ENCODE peak calls at places on chromosomes 13 and 19, in seven cellular contexts. S is brain microvascular endothelial cell; K is A673; O is cardiac fibroblast; T is transverse colon; X is AG09319; V is CD8-positive, alpha-beta T cell. A is an unnamed sample.

GRCh38 chr19:38478273-38478971 is 44.9 kb downstream of the RYR1 start:
- DNase-seq in V (no peak), T (no peak), K (peak), X (no peak), O (peak), S (peak), A (no peak)

GRCh38 chr19:38392707-38393308 is 4.3 kb downstream of the SPRED3 start:
- DNase-seq in V (no peak), S (peak), K (no peak), O (peak), X (no peak), T (no peak), A (no peak)

GRCh38 chr19:18379803-18380747 is 5.9 kb upstream of the GDF15 start:
- DNase-seq in T (peak), X (peak), V (no peak), S (peak), O (peak), K (no peak), A (peak)

GRCh38 chr13:94416454-94417080 is 62.9 kb downstream of the DCT start:
- DNase-seq in K (peak), V (no peak), S (peak), O (peak), X (no peak), T (no peak), A (no peak)

GRCh38 chr19:50555033-50555432 is 13.2 kb downstream of the LRRC4B start:
- DNase-seq in O (no peak), V (no peak), T (no peak), S (no peak), X (no peak), K (no peak), A (no peak)

GRCh38 chr13:30963794-30964193 is 31.3 kb downstream of the TEX26 start:
- DNase-seq in K (no peak), V (no peak), O (peak), T (peak), X (no peak), S (peak), A (no peak)

GRCh38 chr19:48466571-48467325 is 2.4 kb upstream of the CYTH2 start:
- DNase-seq in O (peak), K (no peak), X (no peak), S (peak), V (no peak), T (no peak), A (no peak)

GRCh38 chr13:43537124-43537523 is 249.6 kb downstream of the ENOX1 start:
- DNase-seq in O (peak), S (no peak), K (peak), T (no peak), X (no peak), V (no peak), A (no peak)

GRCh38 chr19:14004619-14005380 is 1.3 kb downstream of the RFX1 start:
- DNase-seq in K (no peak), O (peak), X (no peak), T (peak), S (no peak), V (no peak), A (no peak)

DNA sequence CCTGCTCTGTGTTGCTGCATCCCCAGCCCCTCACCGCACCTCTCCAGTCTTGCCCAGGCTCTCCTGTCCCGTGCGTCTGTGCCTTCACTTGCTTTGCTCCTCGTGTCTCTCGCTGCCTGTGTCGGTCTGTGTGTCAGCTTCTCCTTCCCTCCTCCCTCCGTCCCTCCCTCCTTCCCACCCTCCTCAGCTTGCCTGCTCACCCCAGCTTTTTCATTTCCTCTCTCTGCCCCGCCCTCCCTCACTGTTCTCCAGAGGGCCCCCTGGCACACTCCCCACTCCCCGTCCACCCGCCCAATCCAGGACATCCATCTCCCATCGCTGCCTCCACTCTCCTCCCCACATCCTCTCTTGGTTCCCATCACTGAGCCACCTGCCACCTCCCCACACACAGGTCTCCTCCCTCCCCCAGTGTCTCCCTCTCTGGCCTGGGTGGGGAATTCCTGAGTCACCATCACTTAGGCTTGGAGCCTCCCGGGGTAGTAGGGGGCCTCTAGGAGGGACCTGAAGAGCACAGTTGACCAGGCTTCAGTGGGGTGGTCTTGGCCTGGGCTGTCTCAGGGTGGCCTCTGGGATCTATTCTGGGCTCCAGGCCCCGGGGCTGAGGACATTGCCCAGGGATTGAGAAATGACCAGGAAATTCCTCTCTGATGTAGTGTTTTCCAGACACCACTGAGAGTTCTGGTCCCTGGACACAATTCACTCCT is at the start of gene PTGIR:
- DNase-seq in T (peak), V (no peak), S (peak), X (peak), O (peak), K (no peak), A (no peak)
- TF ChIP-seq CTCF in T (no peak), V (no peak), S (peak), X (peak), O (no peak), K (no peak), A (no peak)

GRCh38 chr13:25267715-25268114 is 19.6 kb downstream of the MTMR6 start:
- DNase-seq in O (peak), S (no peak), X (no peak), K (peak), T (no peak), V (no peak), A (no peak)
- TF ChIP-seq CTCF in O (peak), S (peak), X (no peak), K (peak), T (no peak), V (no peak), A (peak)

GRCh38 chr13:50712469-50712868 is 131.0 kb downstream of the DLEU7 start:
- DNase-seq in V (no peak), X (no peak), O (no peak), S (no peak), K (no peak), T (no peak), A (no peak)

GRCh38 chr13:50715402-50716146 is 127.9 kb downstream of the DLEU7 start:
- DNase-seq in X (no peak), S (no peak), T (peak), V (no peak), O (no peak), K (no peak), A (no peak)

GRCh38 chr13:50712882-50713281 is 130.6 kb downstream of the DLEU7 start:
- DNase-seq in X (no peak), V (no peak), K (no peak), O (no peak), S (no peak), T (no peak), A (no peak)

GRCh38 chr13:50714886-50715285 is 128.6 kb downstream of the DLEU7 start:
- DNase-seq in S (no peak), O (no peak), K (no peak), V (no peak), T (no peak), X (no peak), A (no peak)

DNA sequence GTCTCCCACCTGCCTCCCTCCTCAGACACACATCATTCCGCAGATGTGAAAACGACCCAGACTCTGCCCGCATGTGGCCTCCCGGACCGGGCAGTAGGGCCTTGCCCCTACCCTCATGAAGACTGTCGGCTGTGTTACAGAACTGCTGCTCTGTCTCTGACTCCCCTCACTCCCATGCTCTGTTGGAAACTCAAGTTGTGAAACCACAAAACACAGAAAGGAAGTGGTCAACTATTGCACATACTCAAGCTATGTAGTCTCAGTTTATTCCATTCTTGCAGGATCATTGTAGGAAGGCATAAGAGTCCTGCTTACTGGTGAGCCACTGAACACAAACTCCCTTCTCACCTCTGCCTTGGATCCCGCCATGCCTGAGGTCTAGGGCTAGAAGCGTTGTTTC is 129.6 kb downstream of the DLEU7 start:
- DNase-seq in S (peak), K (no peak), O (peak), X (no peak), T (peak), V (no peak), A (no peak)
- TF ChIP-seq CTCF in S (no peak), K (no peak), O (no peak), X (no peak), T (no peak), V (no peak), A (no peak)

GRCh38 chr19:41701401-41702075 is 6.9 kb upstream of the CEACAM5 start:
- DNase-seq in X (no peak), S (no peak), V (no peak), K (peak), O (no peak), T (peak), A (no peak)
- TF ChIP-seq CTCF in X (no peak), S (no peak), V (no peak), K (peak), O (no peak), T (peak), A (no peak)

DNA sequence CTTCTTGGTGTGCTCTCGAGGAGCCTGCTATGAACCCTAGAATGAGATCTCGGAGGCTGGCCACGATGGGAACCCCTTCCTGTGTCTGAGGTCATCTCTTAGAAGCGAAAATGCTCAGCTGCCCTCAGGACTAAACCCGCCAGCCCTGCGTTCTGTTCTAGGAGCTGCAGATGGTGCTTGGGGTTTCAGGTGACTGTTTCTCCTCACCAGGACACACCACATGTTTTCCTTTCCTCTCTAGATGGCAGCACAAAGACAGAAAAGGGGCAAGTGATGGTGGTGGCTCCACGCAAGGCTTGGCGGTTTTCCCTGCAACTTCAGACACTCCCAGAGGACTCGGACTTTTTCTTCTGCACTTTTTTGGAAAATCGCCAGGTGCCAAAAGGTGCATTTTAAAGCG is 60.1 kb downstream of the RNASEH2B start:
- DNase-seq in K (peak), O (no peak), T (peak), V (no peak), X (no peak), S (peak), A (no peak)
- TF ChIP-seq CTCF in K (peak), O (peak), T (no peak), V (no peak), X (no peak), S (peak), A (peak)

DNA sequence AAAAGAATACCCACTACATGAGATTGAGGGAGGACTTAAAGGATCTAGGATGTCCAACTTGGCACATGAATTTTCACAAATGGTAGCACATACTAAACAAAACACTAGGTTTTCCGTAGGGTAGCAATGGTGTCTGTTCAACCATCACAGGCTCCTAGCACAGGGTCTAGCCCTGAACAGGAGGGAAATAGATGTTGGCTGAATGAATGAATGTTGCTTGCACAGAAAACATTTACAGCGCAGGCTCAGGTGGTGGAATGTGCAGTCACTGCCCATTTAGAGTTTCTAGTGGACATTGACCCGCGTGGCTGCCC is 1.9 kb upstream of the MYCBP2 start:
- DNase-seq in S (no peak), O (no peak), K (no peak), X (no peak), V (no peak), T (no peak), A (no peak)
- TF ChIP-seq CTCF in S (no peak), O (no peak), K (no peak), X (no peak), V (no peak), T (no peak), A (no peak)

GRCh38 chr19:5237190-5237780 is 103.3 kb downstream of the PTPRS start:
- DNase-seq in V (no peak), S (no peak), T (no peak), O (no peak), X (no peak), K (no peak), A (no peak)
- TF ChIP-seq CTCF in V (no peak), S (no peak), T (no peak), O (no peak), X (no peak), K (no peak), A (no peak)

GRCh38 chr19:16025108-16026101 is 50.9 kb upstream of the TPM4 start:
- DNase-seq in X (peak), T (peak), S (peak), K (no peak), V (no peak), O (peak), A (no peak)
- TF ChIP-seq CTCF in X (peak), T (peak), S (peak), K (no peak), V (no peak), O (peak), A (peak)

DNA sequence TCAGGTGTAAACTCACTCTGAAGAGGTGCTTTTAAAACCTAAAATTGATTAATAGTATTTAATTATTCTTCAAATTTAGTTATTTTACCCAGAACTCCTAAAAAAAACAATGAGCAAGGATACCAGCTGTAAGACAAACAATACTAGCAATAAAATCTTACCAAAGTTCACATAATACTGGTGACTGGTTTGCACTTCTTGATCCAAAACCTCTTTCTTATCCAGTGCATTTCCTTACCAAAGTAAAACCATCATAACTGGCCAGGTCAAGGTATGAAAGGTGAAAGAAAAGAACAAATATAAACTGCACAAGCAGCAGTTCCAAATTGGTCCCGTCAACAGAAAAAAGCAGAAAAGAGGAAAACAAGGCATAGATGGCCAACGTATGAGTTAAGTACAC is 62.7 kb downstream of the PSPC1 start:
- DNase-seq in K (no peak), S (no peak), T (no peak), X (no peak), V (no peak), O (no peak), A (no peak)
- TF ChIP-seq CTCF in K (no peak), S (no peak), T (no peak), X (no peak), V (no peak), O (no peak), A (no peak)

GRCh38 chr13:35826626-35827254 is 304.4 kb downstream of the DCLK1 start:
- DNase-seq in O (no peak), X (no peak), T (no peak), K (no peak), S (no peak), V (no peak), A (no peak)
- TF ChIP-seq CTCF in O (peak), X (peak), T (no peak), K (peak), S (peak), V (no peak), A (peak)

A was measured in LNCaP clone FGC.